ENCODE peak calls at places on chromosome 7, in four cellular contexts. One of them, this sample, is unnamed.

GRCh38 chr7:138654616-138655015 is 46.5 kb downstream of the SVOPL start:
- DNase-seq in H1: no peak
- DNase-seq in K562: no peak
- DNase-seq in HepG2: no peak
- DNase-seq in this sample: no peak

GRCh38 chr7:47510192-47510591 is 71.7 kb downstream of the TNS3 start:
- DNase-seq in H1: no peak
- DNase-seq in K562: no peak
- DNase-seq in HepG2: no peak
- DNase-seq in this sample: no peak

GRCh38 chr7:33494473-33494872 is 365.1 kb downstream of the BBS9 start:
- DNase-seq in H1: no peak
- DNase-seq in K562: no peak
- DNase-seq in HepG2: no peak
- DNase-seq in this sample: no peak

GRCh38 chr7:140898794-140899548 is 25.8 kb downstream of the BRAF start:
- DNase-seq in H1: no peak
- DNase-seq in K562: no peak
- DNase-seq in HepG2: no peak
- DNase-seq in this sample: no peak

GRCh38 chr7:158976468-158976848 is 120.1 kb downstream of the DYNC2I1 start:
- DNase-seq in H1: no peak
- DNase-seq in K562: no peak
- DNase-seq in HepG2: peak
- DNase-seq in this sample: no peak

GRCh38 chr7:140876519-140877248 is 48.0 kb downstream of the BRAF start:
- DNase-seq in H1: no peak
- DNase-seq in K562: no peak
- DNase-seq in HepG2: no peak
- DNase-seq in this sample: peak

GRCh38 chr7:23445326-23445725 is 25.0 kb downstream of the IGF2BP3 start:
- DNase-seq in H1: no peak
- DNase-seq in K562: no peak
- DNase-seq in HepG2: no peak
- DNase-seq in this sample: no peak

GRCh38 chr7:45917658-45918057 is 3.4 kb downstream of the IGFBP3 start:
- DNase-seq in H1: no peak
- DNase-seq in K562: peak
- DNase-seq in HepG2: peak
- DNase-seq in this sample: peak

GRCh38 chr7:154915600-154915999 is 87.3 kb downstream of the PAXIP1 start:
- DNase-seq in H1: no peak
- DNase-seq in K562: no peak
- DNase-seq in HepG2: no peak
- DNase-seq in this sample: no peak

GRCh38 chr7:87671-88070 is 104.7 kb upstream of the FAM20C start:
- DNase-seq in H1: no peak
- DNase-seq in K562: no peak
- DNase-seq in HepG2: no peak
- DNase-seq in this sample: no peak

GRCh38 chr7:77479536-77480088 is 57.5 kb upstream of the PTPN12 start:
- DNase-seq in H1: no peak
- DNase-seq in K562: no peak
- DNase-seq in HepG2: peak
- DNase-seq in this sample: no peak

GRCh38 chr7:111096997-111097396 is 6.1 kb downstream of the LRRN3 start:
- DNase-seq in H1: peak
- DNase-seq in K562: no peak
- DNase-seq in HepG2: no peak
- DNase-seq in this sample: no peak

GRCh38 chr7:106623846-106624245 is 37.1 kb downstream of the CCDC71L start:
- DNase-seq in H1: no peak
- DNase-seq in K562: no peak
- DNase-seq in HepG2: no peak
- DNase-seq in this sample: no peak

GRCh38 chr7:139901840-139902370 is 72.8 kb downstream of the TBXAS1 start:
- DNase-seq in H1: no peak
- DNase-seq in K562: no peak
- DNase-seq in HepG2: no peak
- DNase-seq in this sample: no peak

GRCh38 chr7:92158660-92159575 is 20.0 kb downstream of the LRRD1 start:
- DNase-seq in H1: no peak
- DNase-seq in K562: no peak
- DNase-seq in HepG2: no peak
- DNase-seq in this sample: no peak

GRCh38 chr7:43785425-43785824 is 26.9 kb downstream of the BLVRA start:
- DNase-seq in H1: no peak
- DNase-seq in K562: no peak
- DNase-seq in HepG2: no peak
- DNase-seq in this sample: no peak
- TF ChIP-seq POLR2AphosphoS5 in H1: no peak
- TF ChIP-seq POLR2AphosphoS5 in K562: no peak
- TF ChIP-seq POLR2AphosphoS5 in HepG2: no peak
- TF ChIP-seq POLR2AphosphoS5 in this sample: no peak

DNA sequence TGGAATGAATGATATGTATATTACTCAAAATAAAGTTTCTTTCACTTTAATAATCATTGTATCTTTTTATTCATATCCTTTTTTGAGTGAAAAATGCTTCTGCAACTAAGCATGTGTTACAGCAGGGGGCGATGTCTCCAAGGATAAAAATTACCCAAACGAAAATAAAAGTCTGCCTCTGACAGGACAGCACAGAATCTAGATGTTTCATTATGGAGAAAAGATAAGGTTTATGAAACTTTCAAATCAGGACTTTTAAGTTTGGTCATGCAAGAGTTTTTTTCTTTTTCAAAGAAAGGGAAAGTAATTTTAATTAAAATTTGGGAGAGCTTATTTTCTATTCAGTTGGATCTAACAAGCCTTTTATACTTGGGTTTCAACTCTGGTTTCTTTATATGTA is 48.4 kb downstream of the TES start:
- DNase-seq in H1: no peak
- DNase-seq in K562: peak
- DNase-seq in HepG2: peak
- DNase-seq in this sample: peak
- TF ChIP-seq JUN in H1: no peak
- TF ChIP-seq JUN in K562: no peak
- TF ChIP-seq JUN in HepG2: no peak
- TF ChIP-seq JUN in this sample: no peak

GRCh38 chr7:132752431-132752830 is 176.2 kb upstream of the PLXNA4 start:
- DNase-seq in H1: no peak
- DNase-seq in K562: no peak
- DNase-seq in HepG2: no peak
- DNase-seq in this sample: no peak
- TF ChIP-seq POLR2AphosphoS5 in H1: no peak
- TF ChIP-seq POLR2AphosphoS5 in K562: no peak
- TF ChIP-seq POLR2AphosphoS5 in HepG2: no peak
- TF ChIP-seq POLR2AphosphoS5 in this sample: no peak

GRCh38 chr7:135939268-135939667 is 37.9 kb downstream of the MTPN start:
- DNase-seq in H1: no peak
- DNase-seq in K562: peak
- DNase-seq in HepG2: no peak
- DNase-seq in this sample: no peak
- TF ChIP-seq JUN in H1: no peak
- TF ChIP-seq JUN in K562: no peak
- TF ChIP-seq JUN in HepG2: no peak
- TF ChIP-seq JUN in this sample: no peak

GRCh38 chr7:30165590-30165989 is 30.8 kb downstream of the MTURN start:
- DNase-seq in H1: no peak
- DNase-seq in K562: no peak
- DNase-seq in HepG2: no peak
- DNase-seq in this sample: no peak

GRCh38 chr7:30162133-30162532 is 27.3 kb downstream of the MTURN start:
- DNase-seq in H1: no peak
- DNase-seq in K562: peak
- DNase-seq in HepG2: no peak
- DNase-seq in this sample: no peak

GRCh38 chr7:30162622-30163124 is 27.9 kb downstream of the MTURN start:
- DNase-seq in H1: no peak
- DNase-seq in K562: no peak
- DNase-seq in HepG2: peak
- DNase-seq in this sample: peak

GRCh38 chr7:30164567-30164966 is 29.8 kb downstream of the MTURN start:
- DNase-seq in H1: no peak
- DNase-seq in K562: peak
- DNase-seq in HepG2: peak
- DNase-seq in this sample: peak

DNA sequence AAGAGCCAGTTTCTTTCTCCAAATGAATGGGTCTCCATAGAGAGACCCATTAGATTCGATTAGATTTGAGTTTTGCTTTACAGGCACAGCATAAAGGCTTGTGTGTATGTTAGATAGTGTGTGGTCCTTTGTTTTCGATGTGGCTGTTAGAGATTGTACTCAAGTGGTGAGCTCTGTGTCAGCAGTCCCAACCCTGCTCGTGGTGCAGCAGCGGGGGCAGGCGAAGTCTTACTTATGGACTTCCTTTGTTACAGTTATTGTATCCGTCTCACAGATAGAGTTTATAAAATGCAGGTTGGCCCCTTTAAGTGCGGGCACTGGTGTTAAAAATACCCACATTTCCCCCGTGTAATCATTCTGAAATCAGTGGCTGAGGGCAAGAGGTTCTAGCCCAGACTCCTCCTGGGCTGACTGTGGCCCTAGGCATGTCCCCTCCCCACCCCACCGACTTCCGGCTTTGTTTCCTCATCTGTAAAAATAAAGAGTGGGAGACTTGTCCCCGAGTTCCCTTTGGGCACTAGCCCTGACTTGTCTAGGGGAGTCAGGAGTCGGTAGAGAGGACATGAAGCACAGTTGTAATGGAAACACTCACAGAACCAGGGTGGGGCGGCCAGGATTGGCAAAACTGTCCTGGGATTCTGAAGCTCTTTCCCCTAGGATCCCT is 28.6 kb downstream of the MTURN start:
- DNase-seq in H1: no peak
- DNase-seq in K562: peak
- DNase-seq in HepG2: peak
- DNase-seq in this sample: peak
- TF ChIP-seq POLR2AphosphoS5 in H1: no peak
- TF ChIP-seq POLR2AphosphoS5 in K562: no peak
- TF ChIP-seq POLR2AphosphoS5 in HepG2: no peak
- TF ChIP-seq POLR2AphosphoS5 in this sample: no peak

GRCh38 chr7:150896562-150897209 is 44.4 kb downstream of the AOC1 start:
- DNase-seq in H1: no peak
- DNase-seq in K562: peak
- DNase-seq in HepG2: no peak
- DNase-seq in this sample: no peak
- TF ChIP-seq JUN in H1: no peak
- TF ChIP-seq JUN in K562: no peak
- TF ChIP-seq JUN in HepG2: no peak
- TF ChIP-seq JUN in this sample: no peak